ENCODE peak calls at places on chromosomes 7 and 10, in eight cellular contexts. One of them, this sample, is unnamed.

GRCh38 chr7:85829817-85830432 is 643.1 kb upstream of the SEMA3D start:
- DNase-seq in bronchial epithelial cell: peak; percentile 11
- DNase-seq in astrocyte of the spinal cord: peak; percentile 25
- DNase-seq in activated CD8-positive, alpha-beta T cell treated with anti-CD3 and anti-CD28 coated beads for 36 hours: no peak
- DNase-seq in body of pancreas: no peak
- DNase-seq in progenitor cell of endocrine pancreas: no peak
- DNase-seq in SK-N-SH: peak; percentile 19
- DNase-seq in foreskin fibroblast: no peak
- DNase-seq in this sample: peak; percentile 4

GRCh38 chr10:10886861-10887539 is 130.7 kb upstream of the CELF2 start:
- DNase-seq in SK-N-SH: no peak
- DNase-seq in bronchial epithelial cell: no peak
- DNase-seq in body of pancreas: peak; percentile 7
- DNase-seq in activated CD8-positive, alpha-beta T cell treated with anti-CD3 and anti-CD28 coated beads for 36 hours: no peak
- DNase-seq in progenitor cell of endocrine pancreas: no peak
- DNase-seq in foreskin fibroblast: no peak
- DNase-seq in astrocyte of the spinal cord: no peak
- DNase-seq in this sample: no peak

GRCh38 chr7:151678227-151678604 is 158.5 kb upstream of the RHEB start:
- DNase-seq in body of pancreas: no peak
- DNase-seq in bronchial epithelial cell: no peak
- DNase-seq in activated CD8-positive, alpha-beta T cell treated with anti-CD3 and anti-CD28 coated beads for 36 hours: no peak
- DNase-seq in astrocyte of the spinal cord: no peak
- DNase-seq in SK-N-SH: no peak
- DNase-seq in progenitor cell of endocrine pancreas: no peak
- DNase-seq in foreskin fibroblast: no peak
- DNase-seq in this sample: no peak

GRCh38 chr10:72058989-72059842 is 29.1 kb downstream of the SPOCK2 start:
- DNase-seq in SK-N-SH: no peak
- DNase-seq in bronchial epithelial cell: no peak
- DNase-seq in progenitor cell of endocrine pancreas: no peak
- DNase-seq in foreskin fibroblast: no peak
- DNase-seq in activated CD8-positive, alpha-beta T cell treated with anti-CD3 and anti-CD28 coated beads for 36 hours: peak; percentile 68
- DNase-seq in astrocyte of the spinal cord: no peak
- DNase-seq in body of pancreas: no peak
- DNase-seq in this sample: no peak

GRCh38 chr10:119370972-119371703 is 163.8 kb downstream of the GRK5 start:
- DNase-seq in bronchial epithelial cell: no peak
- DNase-seq in foreskin fibroblast: peak; percentile 98
- DNase-seq in astrocyte of the spinal cord: peak; percentile 90
- DNase-seq in activated CD8-positive, alpha-beta T cell treated with anti-CD3 and anti-CD28 coated beads for 36 hours: no peak
- DNase-seq in progenitor cell of endocrine pancreas: no peak
- DNase-seq in SK-N-SH: peak; percentile 81
- DNase-seq in body of pancreas: no peak
- DNase-seq in this sample: peak; percentile 93

GRCh38 chr10:79406683-79407396 is 38.6 kb downstream of the ZCCHC24 start:
- DNase-seq in astrocyte of the spinal cord: no peak
- DNase-seq in progenitor cell of endocrine pancreas: no peak
- DNase-seq in bronchial epithelial cell: no peak
- DNase-seq in foreskin fibroblast: no peak
- DNase-seq in activated CD8-positive, alpha-beta T cell treated with anti-CD3 and anti-CD28 coated beads for 36 hours: no peak
- DNase-seq in body of pancreas: no peak
- DNase-seq in SK-N-SH: no peak
- DNase-seq in this sample: no peak

GRCh38 chr7:29113384-29114102 is 32.8 kb downstream of the CPVL start:
- DNase-seq in SK-N-SH: no peak
- DNase-seq in astrocyte of the spinal cord: peak; percentile 1
- DNase-seq in progenitor cell of endocrine pancreas: no peak
- DNase-seq in foreskin fibroblast: no peak
- DNase-seq in body of pancreas: peak; percentile 22
- DNase-seq in bronchial epithelial cell: peak; percentile 73
- DNase-seq in activated CD8-positive, alpha-beta T cell treated with anti-CD3 and anti-CD28 coated beads for 36 hours: peak; percentile 16
- DNase-seq in this sample: no peak

GRCh38 chr10:110872984-110873569 is 1.3 kb downstream of the PDCD4 start:
- DNase-seq in bronchial epithelial cell: no peak
- DNase-seq in astrocyte of the spinal cord: no peak
- DNase-seq in foreskin fibroblast: no peak
- DNase-seq in body of pancreas: no peak
- DNase-seq in progenitor cell of endocrine pancreas: no peak
- DNase-seq in SK-N-SH: no peak
- DNase-seq in activated CD8-positive, alpha-beta T cell treated with anti-CD3 and anti-CD28 coated beads for 36 hours: no peak
- DNase-seq in this sample: no peak

GRCh38 chr10:94607111-94607510 is 61.5 kb downstream of the HELLS start:
- DNase-seq in SK-N-SH: no peak
- DNase-seq in astrocyte of the spinal cord: no peak
- DNase-seq in progenitor cell of endocrine pancreas: no peak
- DNase-seq in body of pancreas: no peak
- DNase-seq in foreskin fibroblast: no peak
- DNase-seq in bronchial epithelial cell: no peak
- DNase-seq in activated CD8-positive, alpha-beta T cell treated with anti-CD3 and anti-CD28 coated beads for 36 hours: no peak
- DNase-seq in this sample: no peak

GRCh38 chr7:27096756-27097514 is 1.1 kb upstream of the HOXA1 start:
- DNase-seq in progenitor cell of endocrine pancreas: no peak
- DNase-seq in body of pancreas: no peak
- DNase-seq in activated CD8-positive, alpha-beta T cell treated with anti-CD3 and anti-CD28 coated beads for 36 hours: peak; percentile 8
- DNase-seq in bronchial epithelial cell: no peak
- DNase-seq in astrocyte of the spinal cord: peak; percentile 59
- DNase-seq in SK-N-SH: no peak
- DNase-seq in foreskin fibroblast: peak; percentile 62
- DNase-seq in this sample: no peak

GRCh38 chr7:48250441-48250951 is 79.2 kb downstream of the ABCA13 start:
- DNase-seq in astrocyte of the spinal cord: peak; percentile 75
- DNase-seq in bronchial epithelial cell: peak; percentile 19
- DNase-seq in SK-N-SH: no peak
- DNase-seq in body of pancreas: no peak
- DNase-seq in activated CD8-positive, alpha-beta T cell treated with anti-CD3 and anti-CD28 coated beads for 36 hours: no peak
- DNase-seq in foreskin fibroblast: no peak
- DNase-seq in progenitor cell of endocrine pancreas: no peak
- DNase-seq in this sample: no peak

GRCh38 chr7:132343196-132343595 is 233.1 kb downstream of the PLXNA4 start:
- DNase-seq in progenitor cell of endocrine pancreas: no peak
- DNase-seq in bronchial epithelial cell: no peak
- DNase-seq in SK-N-SH: no peak
- DNase-seq in astrocyte of the spinal cord: no peak
- DNase-seq in foreskin fibroblast: peak; percentile 13
- DNase-seq in body of pancreas: peak; percentile 11
- DNase-seq in activated CD8-positive, alpha-beta T cell treated with anti-CD3 and anti-CD28 coated beads for 36 hours: no peak
- DNase-seq in this sample: no peak

DNA sequence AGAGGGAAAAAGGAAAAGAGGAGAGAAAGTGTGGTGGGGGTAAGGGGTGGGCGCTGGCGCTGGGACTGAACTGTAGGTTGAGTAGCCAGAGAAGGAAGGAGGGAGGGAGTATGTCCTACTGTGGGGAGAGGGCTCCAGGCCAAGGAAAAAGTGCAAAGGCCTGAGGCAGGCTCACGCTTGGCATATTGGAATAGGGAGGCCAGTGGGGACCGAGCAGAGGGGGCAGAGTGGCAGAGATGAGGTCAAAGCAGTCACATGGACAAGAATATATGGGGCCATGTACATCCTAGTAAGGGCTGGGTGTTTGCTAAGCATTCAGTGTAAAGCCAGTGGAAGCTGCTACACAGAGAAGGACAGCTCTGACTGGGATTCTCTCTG is 39.8 kb downstream of the FAM53B start:
- DNase-seq in activated CD8-positive, alpha-beta T cell treated with anti-CD3 and anti-CD28 coated beads for 36 hours: no peak
- DNase-seq in SK-N-SH: no peak
- DNase-seq in bronchial epithelial cell: no peak
- DNase-seq in astrocyte of the spinal cord: no peak
- DNase-seq in progenitor cell of endocrine pancreas: no peak
- DNase-seq in foreskin fibroblast: no peak
- DNase-seq in body of pancreas: no peak
- DNase-seq in this sample: no peak
- TF ChIP-seq CTCF in activated CD8-positive, alpha-beta T cell treated with anti-CD3 and anti-CD28 coated beads for 36 hours: no peak
- TF ChIP-seq CTCF in SK-N-SH: no peak
- TF ChIP-seq CTCF in bronchial epithelial cell: no peak
- TF ChIP-seq CTCF in astrocyte of the spinal cord: no peak
- TF ChIP-seq CTCF in progenitor cell of endocrine pancreas: no peak
- TF ChIP-seq CTCF in foreskin fibroblast: no peak
- TF ChIP-seq CTCF in body of pancreas: no peak
- TF ChIP-seq CTCF in this sample: no peak

GRCh38 chr7:93407239-93407638 is 167.3 kb downstream of the CALCR start:
- DNase-seq in astrocyte of the spinal cord: no peak
- DNase-seq in body of pancreas: no peak
- DNase-seq in progenitor cell of endocrine pancreas: no peak
- DNase-seq in foreskin fibroblast: no peak
- DNase-seq in SK-N-SH: no peak
- DNase-seq in activated CD8-positive, alpha-beta T cell treated with anti-CD3 and anti-CD28 coated beads for 36 hours: no peak
- DNase-seq in bronchial epithelial cell: no peak
- DNase-seq in this sample: no peak
- TF ChIP-seq CTCF in astrocyte of the spinal cord: no peak
- TF ChIP-seq CTCF in body of pancreas: no peak
- TF ChIP-seq CTCF in progenitor cell of endocrine pancreas: no peak
- TF ChIP-seq CTCF in foreskin fibroblast: no peak
- TF ChIP-seq CTCF in SK-N-SH: no peak
- TF ChIP-seq CTCF in activated CD8-positive, alpha-beta T cell treated with anti-CD3 and anti-CD28 coated beads for 36 hours: no peak
- TF ChIP-seq CTCF in bronchial epithelial cell: no peak
- TF ChIP-seq CTCF in this sample: no peak

GRCh38 chr7:64869121-64869725 is 33.9 kb upstream of the ZNF273 start:
- DNase-seq in SK-N-SH: peak; percentile 28
- DNase-seq in bronchial epithelial cell: no peak
- DNase-seq in body of pancreas: no peak
- DNase-seq in foreskin fibroblast: no peak
- DNase-seq in progenitor cell of endocrine pancreas: no peak
- DNase-seq in activated CD8-positive, alpha-beta T cell treated with anti-CD3 and anti-CD28 coated beads for 36 hours: no peak
- DNase-seq in astrocyte of the spinal cord: no peak
- DNase-seq in this sample: no peak
- TF ChIP-seq CTCF in SK-N-SH: no peak
- TF ChIP-seq CTCF in bronchial epithelial cell: no peak
- TF ChIP-seq CTCF in body of pancreas: no peak
- TF ChIP-seq CTCF in foreskin fibroblast: no peak
- TF ChIP-seq CTCF in progenitor cell of endocrine pancreas: no peak
- TF ChIP-seq CTCF in activated CD8-positive, alpha-beta T cell treated with anti-CD3 and anti-CD28 coated beads for 36 hours: no peak
- TF ChIP-seq CTCF in astrocyte of the spinal cord: no peak
- TF ChIP-seq CTCF in this sample: no peak

GRCh38 chr7:158321936-158322615 is 265.5 kb downstream of the PTPRN2 start:
- DNase-seq in body of pancreas: no peak
- DNase-seq in astrocyte of the spinal cord: no peak
- DNase-seq in foreskin fibroblast: no peak
- DNase-seq in activated CD8-positive, alpha-beta T cell treated with anti-CD3 and anti-CD28 coated beads for 36 hours: no peak
- DNase-seq in bronchial epithelial cell: no peak
- DNase-seq in progenitor cell of endocrine pancreas: no peak
- DNase-seq in SK-N-SH: no peak
- DNase-seq in this sample: no peak

GRCh38 chr7:158318511-158318913 is 269.1 kb downstream of the PTPRN2 start:
- DNase-seq in SK-N-SH: no peak
- DNase-seq in body of pancreas: no peak
- DNase-seq in progenitor cell of endocrine pancreas: no peak
- DNase-seq in astrocyte of the spinal cord: no peak
- DNase-seq in foreskin fibroblast: no peak
- DNase-seq in activated CD8-positive, alpha-beta T cell treated with anti-CD3 and anti-CD28 coated beads for 36 hours: no peak
- DNase-seq in bronchial epithelial cell: no peak
- DNase-seq in this sample: no peak

GRCh38 chr7:158321056-158321700 is 266.4 kb downstream of the PTPRN2 start:
- DNase-seq in body of pancreas: no peak
- DNase-seq in bronchial epithelial cell: no peak
- DNase-seq in astrocyte of the spinal cord: no peak
- DNase-seq in foreskin fibroblast: no peak
- DNase-seq in progenitor cell of endocrine pancreas: no peak
- DNase-seq in activated CD8-positive, alpha-beta T cell treated with anti-CD3 and anti-CD28 coated beads for 36 hours: no peak
- DNase-seq in SK-N-SH: no peak
- DNase-seq in this sample: no peak

GRCh38 chr7:158322616-158323530 is 264.8 kb downstream of the PTPRN2 start:
- DNase-seq in body of pancreas: no peak
- DNase-seq in foreskin fibroblast: no peak
- DNase-seq in astrocyte of the spinal cord: no peak
- DNase-seq in SK-N-SH: peak; percentile 17
- DNase-seq in activated CD8-positive, alpha-beta T cell treated with anti-CD3 and anti-CD28 coated beads for 36 hours: no peak
- DNase-seq in progenitor cell of endocrine pancreas: no peak
- DNase-seq in bronchial epithelial cell: no peak
- DNase-seq in this sample: no peak

DNA sequence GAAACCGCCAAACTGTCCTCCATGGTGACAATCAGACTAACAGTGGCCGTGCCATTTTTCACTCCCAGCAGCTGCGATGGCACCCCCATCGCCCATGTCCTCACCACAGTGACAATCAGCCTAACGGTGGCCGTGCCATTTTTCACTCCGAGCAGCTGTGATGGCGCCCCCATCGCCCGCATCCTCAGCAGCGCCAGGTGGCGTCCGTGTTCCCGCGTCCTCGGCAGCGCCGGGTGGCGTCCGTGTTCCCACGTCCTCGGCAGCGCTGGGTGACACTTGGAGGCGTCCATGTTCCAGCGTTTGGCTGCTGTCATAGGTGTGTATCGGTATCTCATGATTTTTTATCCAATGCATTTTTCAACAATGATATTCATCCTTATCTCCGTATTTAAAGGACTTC is 267.3 kb downstream of the PTPRN2 start:
- DNase-seq in foreskin fibroblast: no peak
- DNase-seq in bronchial epithelial cell: no peak
- DNase-seq in body of pancreas: no peak
- DNase-seq in astrocyte of the spinal cord: no peak
- DNase-seq in activated CD8-positive, alpha-beta T cell treated with anti-CD3 and anti-CD28 coated beads for 36 hours: no peak
- DNase-seq in SK-N-SH: no peak
- DNase-seq in progenitor cell of endocrine pancreas: no peak
- DNase-seq in this sample: no peak
- TF ChIP-seq CTCF in foreskin fibroblast: no peak
- TF ChIP-seq CTCF in bronchial epithelial cell: no peak
- TF ChIP-seq CTCF in body of pancreas: no peak
- TF ChIP-seq CTCF in astrocyte of the spinal cord: no peak
- TF ChIP-seq CTCF in activated CD8-positive, alpha-beta T cell treated with anti-CD3 and anti-CD28 coated beads for 36 hours: no peak
- TF ChIP-seq CTCF in SK-N-SH: no peak
- TF ChIP-seq CTCF in progenitor cell of endocrine pancreas: no peak
- TF ChIP-seq CTCF in this sample: no peak

DNA sequence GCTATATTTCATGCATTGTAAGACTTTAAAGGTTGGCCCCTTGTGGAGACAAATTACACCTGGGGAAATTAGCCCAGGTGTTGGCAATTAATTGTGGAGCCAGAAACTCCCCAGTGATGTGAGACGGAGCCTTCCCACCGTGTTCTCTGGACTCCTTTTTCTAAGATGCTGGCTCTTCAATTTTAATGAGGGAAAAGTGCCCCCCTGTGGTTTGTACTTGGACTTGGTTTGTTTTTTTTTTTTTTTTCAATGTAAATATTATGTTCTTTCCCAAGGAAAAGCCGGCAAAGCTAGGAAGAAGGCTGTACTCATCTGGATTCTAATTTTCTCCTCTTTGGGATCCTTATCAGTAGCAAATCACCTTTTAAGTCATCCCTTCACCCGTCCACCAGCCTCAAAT is 20.2 kb upstream of the ST8SIA6 start:
- DNase-seq in SK-N-SH: no peak
- DNase-seq in foreskin fibroblast: no peak
- DNase-seq in progenitor cell of endocrine pancreas: no peak
- DNase-seq in bronchial epithelial cell: peak; percentile 19
- DNase-seq in astrocyte of the spinal cord: no peak
- DNase-seq in activated CD8-positive, alpha-beta T cell treated with anti-CD3 and anti-CD28 coated beads for 36 hours: no peak
- DNase-seq in body of pancreas: no peak
- DNase-seq in this sample: no peak
- TF ChIP-seq CTCF in SK-N-SH: peak; percentile 41
- TF ChIP-seq CTCF in foreskin fibroblast: no peak
- TF ChIP-seq CTCF in progenitor cell of endocrine pancreas: peak; percentile 25
- TF ChIP-seq CTCF in bronchial epithelial cell: peak; percentile 1
- TF ChIP-seq CTCF in astrocyte of the spinal cord: no peak
- TF ChIP-seq CTCF in activated CD8-positive, alpha-beta T cell treated with anti-CD3 and anti-CD28 coated beads for 36 hours: no peak
- TF ChIP-seq CTCF in body of pancreas: no peak
- TF ChIP-seq CTCF in this sample: peak; percentile 5

This sample was measured in AG09319.